ENCODE peak calls at places on chromosomes 12 and 14, in six cellular contexts. J is pancreas, C is coronary artery, G is OCI-LY7, M is Caco-2, K is SK-N-SH. P is an unnamed sample.

GRCh38 chr12:67415473-67415872 is 146.3 kb downstream of the CAND1 start:
- DNase-seq in J (no peak), C (no peak), G (peak; percentile 35), M (no peak), K (peak; percentile 17), P (peak; percentile 10)

GRCh38 chr14:100740931-100741330 is 14.2 kb downstream of the DLK1 start:
- DNase-seq in J (no peak), C (no peak), G (no peak), M (no peak), K (no peak), P (no peak)

GRCh38 chr12:57110189-57111045 is 745 bp downstream of the STAT6 start:
- DNase-seq in J (peak; percentile 62), C (no peak), G (peak; percentile 79), M (peak; percentile 73), K (peak; percentile 15), P (peak; percentile 61)

GRCh38 chr12:13749380-13749779 is 232.0 kb downstream of the GRIN2B start:
- DNase-seq in J (no peak), C (no peak), G (no peak), M (no peak), K (no peak), P (no peak)

GRCh38 chr12:17866802-17867201 is 223.2 kb downstream of the RERGL start:
- DNase-seq in J (no peak), C (no peak), G (no peak), M (no peak), K (no peak), P (no peak)

GRCh38 chr14:54564071-54564798 is 2.7 kb upstream of the SAMD4A start:
- DNase-seq in J (no peak), C (no peak), G (peak; percentile 50), M (no peak), K (peak; percentile 33), P (no peak)

GRCh38 chr12:42744539-42745156 is 155.1 kb upstream of the PRICKLE1 start:
- DNase-seq in J (no peak), C (no peak), G (no peak), M (peak; percentile 64), K (no peak), P (no peak)

GRCh38 chr12:13851828-13852227 is 129.6 kb downstream of the GRIN2B start:
- DNase-seq in J (no peak), C (no peak), G (no peak), M (no peak), K (no peak), P (no peak)

GRCh38 chr12:19574606-19575005 is 135.3 kb downstream of the AEBP2 start:
- DNase-seq in J (no peak), C (no peak), G (peak; percentile 13), M (no peak), K (peak; percentile 26), P (no peak)

GRCh38 chr14:76755610-76756390 is 5.5 kb upstream of the VASH1 start:
- DNase-seq in J (no peak), C (peak; percentile 46), G (no peak), M (no peak), K (peak; percentile 22), P (no peak)

GRCh38 chr14:34043627-34044372 is 92.9 kb upstream of the EGLN3 start:
- DNase-seq in J (no peak), C (no peak), G (no peak), M (peak; percentile 63), K (no peak), P (no peak)

GRCh38 chr14:97301931-97302559 is 504.9 kb downstream of the VRK1 start:
- DNase-seq in J (no peak), C (no peak), G (no peak), M (no peak), K (no peak), P (no peak)

GRCh38 chr14:64745511-64746041 is 41.4 kb downstream of the PLEKHG3 start:
- DNase-seq in J (no peak), C (no peak), G (no peak), M (no peak), K (no peak), P (no peak)

GRCh38 chr14:102058146-102058545 is 28.7 kb downstream of the HSP90AA1 start:
- DNase-seq in J (no peak), C (no peak), G (no peak), M (no peak), K (no peak), P (no peak)

GRCh38 chr14:102063808-102064429 is 22.9 kb downstream of the HSP90AA1 start:
- DNase-seq in J (no peak), C (no peak), G (no peak), M (no peak), K (peak; percentile 22), P (no peak)

GRCh38 chr14:102058931-102059330 is 27.9 kb downstream of the HSP90AA1 start:
- DNase-seq in J (no peak), C (no peak), G (no peak), M (no peak), K (no peak), P (no peak)

GRCh38 chr14:102066041-102066451 is 20.8 kb downstream of the HSP90AA1 start:
- DNase-seq in J (no peak), C (no peak), G (no peak), M (no peak), K (peak; percentile 14), P (no peak)

GRCh38 chr14:102063092-102063807 is 23.6 kb downstream of the HSP90AA1 start:
- DNase-seq in J (peak; percentile 83), C (peak; percentile 88), G (peak; percentile 83), M (peak; percentile 87), K (peak; percentile 94), P (peak; percentile 74)
- TF ChIP-seq CTCF in J (peak; percentile 19), C (no peak), G (peak; percentile 76), M (peak; percentile 34), K (peak; percentile 60), P (peak; percentile 32)

DNA sequence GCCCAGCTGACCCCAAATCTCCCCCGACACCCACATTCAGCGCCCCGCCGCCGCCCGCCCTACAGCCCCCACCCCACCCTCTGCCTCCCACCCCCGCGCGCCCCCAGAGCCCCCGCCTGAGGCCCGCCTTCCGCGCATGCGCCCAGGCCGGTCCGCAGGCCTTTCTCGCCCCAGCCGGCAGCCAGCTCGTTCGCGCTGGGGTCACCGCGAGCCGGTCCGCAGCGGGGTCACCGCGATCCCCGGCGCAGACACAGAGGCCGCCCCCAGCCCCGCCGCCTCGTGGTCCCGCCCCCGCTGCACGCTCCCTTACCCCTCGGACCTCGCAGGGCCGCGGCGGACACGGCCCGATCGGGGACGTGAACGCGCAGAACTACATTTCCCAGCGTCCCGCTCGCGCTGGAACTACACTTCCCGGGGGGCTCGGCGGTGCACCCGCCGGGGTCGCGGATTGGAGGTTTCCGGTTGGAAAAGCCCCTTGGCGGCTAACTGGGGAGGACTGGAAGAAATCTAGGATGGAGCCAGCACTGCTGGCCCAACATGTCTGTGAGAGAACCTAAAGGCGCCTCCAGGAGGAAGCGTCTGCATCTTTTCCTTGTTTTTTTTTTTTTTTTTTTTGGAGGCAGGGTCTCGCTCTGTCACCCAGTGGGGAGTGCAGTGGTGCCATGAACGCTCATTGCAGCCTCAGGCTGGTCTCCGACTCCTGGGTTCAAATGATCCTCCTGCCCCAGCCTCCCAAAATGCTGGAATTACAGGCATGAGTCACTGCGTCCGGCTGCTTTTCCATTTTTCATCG is at the start of gene ZNF605:
- DNase-seq in J (peak; percentile 90), C (peak; percentile 92), G (peak; percentile 89), M (peak; percentile 90), K (peak; percentile 97), P (peak; percentile 83)
- TF ChIP-seq CTCF in J (no peak), C (no peak), G (no peak), M (no peak), K (peak; percentile 6), P (no peak)

DNA sequence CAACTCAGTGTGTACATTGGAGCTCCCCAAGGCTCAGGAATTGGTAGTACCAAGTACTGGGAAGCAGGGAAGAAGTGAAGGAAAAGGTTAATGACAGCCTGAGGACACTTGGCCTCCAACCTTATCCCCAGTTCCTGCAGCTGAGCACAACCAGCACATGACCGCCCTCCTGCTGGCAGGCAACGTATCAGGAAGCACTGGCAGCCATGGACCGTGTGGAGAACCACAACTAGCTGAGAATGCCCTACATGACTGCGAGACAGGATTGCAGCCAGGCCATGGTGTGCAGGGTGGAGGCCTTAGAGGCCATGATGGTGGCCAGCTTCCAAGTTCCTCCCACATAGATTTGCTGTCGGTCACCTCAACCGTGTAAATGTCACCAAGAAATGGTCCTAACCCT is 26.8 kb downstream of the PYGL start:
- DNase-seq in J (no peak), C (no peak), G (no peak), M (no peak), K (no peak), P (no peak)
- TF ChIP-seq CTCF in J (no peak), C (no peak), G (no peak), M (no peak), K (no peak), P (no peak)

GRCh38 chr12:53465679-53466078 is 13.8 kb downstream of the PCBP2 start:
- DNase-seq in J (no peak), C (no peak), G (no peak), M (peak; percentile 8), K (no peak), P (no peak)
- TF ChIP-seq CTCF in J (no peak), C (no peak), G (peak; percentile 24), M (no peak), K (no peak), P (no peak)